ENCODE peak calls at places on chromosome 2, in four cellular contexts. H, B, C and T are unnamed samples.

GRCh38 chr2:142992843-142993242 is 115.4 kb downstream of the KYNU start:
- DNase-seq in C (no peak), B (no peak), H (no peak), T (no peak)

GRCh38 chr2:32009479-32010256 is 1.1 kb downstream of the MEMO1 start:
- DNase-seq in H (peak; percentile 81), B (no peak), C (no peak), T (peak; percentile 35)

GRCh38 chr2:44931177-44931795 is 10.2 kb upstream of the SIX3 start:
- DNase-seq in B (no peak), C (no peak), H (no peak), T (no peak)

GRCh38 chr2:84958135-84959044 is 12.6 kb upstream of the KCMF1 start:
- DNase-seq in H (no peak), C (peak; percentile 80), B (no peak), T (peak; percentile 98)

GRCh38 chr2:2021995-2022394 is 277.7 kb upstream of the PXDN start:
- DNase-seq in B (no peak), H (no peak), C (no peak), T (no peak)

GRCh38 chr2:75211371-75211770 is 12.1 kb upstream of the TACR1 start:
- DNase-seq in H (no peak), C (no peak), B (no peak), T (no peak)

GRCh38 chr2:237542001-237542704 is 24.2 kb upstream of the PRLH start:
- DNase-seq in B (no peak), H (no peak), C (no peak), T (no peak)

GRCh38 chr2:138622606-138623005 is 121.0 kb downstream of the SPOPL start:
- DNase-seq in B (no peak), C (no peak), H (no peak), T (no peak)

GRCh38 chr2:23637011-23637778 is 252.2 kb downstream of the KLHL29 start:
- DNase-seq in H (peak; percentile 94), B (no peak), C (no peak), T (no peak)

GRCh38 chr2:240568678-240569522 is 616 bp downstream of the RNPEPL1 start:
- DNase-seq in C (no peak), H (peak; percentile 83), B (no peak), T (peak; percentile 48)

GRCh38 chr2:202434472-202434871 is 58.3 kb downstream of the BMPR2 start:
- DNase-seq in H (no peak), C (no peak), B (no peak), T (no peak)

GRCh38 chr2:211175956-211176355 is 619.6 kb downstream of the CPS1 start:
- DNase-seq in B (no peak), H (no peak), C (no peak), T (no peak)

GRCh38 chr2:96861074-96861473 is 3.3 kb upstream of the ANKRD39 start:
- DNase-seq in C (no peak), H (no peak), B (no peak), T (no peak)

GRCh38 chr2:135986507-135986906 is 1.1 kb upstream of the DARS1 start:
- DNase-seq in B (no peak), H (no peak), C (no peak), T (no peak)

GRCh38 chr2:27199241-27199640 is 12.6 kb upstream of the ATRAID start:
- DNase-seq in H (no peak), C (no peak), B (no peak), T (no peak)

GRCh38 chr2:157838442-157839161 is 37.5 kb downstream of the ACVR1 start:
- DNase-seq in C (peak; percentile 88), H (peak; percentile 22), B (no peak), T (peak; percentile 60)

GRCh38 chr2:100004959-100005387 is 137.4 kb downstream of the AFF3 start:
- DNase-seq in C (no peak), B (no peak), H (no peak), T (no peak)

GRCh38 chr2:219522111-219523030 is 8.1 kb downstream of the ASIC4 start:
- DNase-seq in C (no peak), H (no peak), B (no peak), T (no peak)

GRCh38 chr2:238075397-238075796 is 14.6 kb downstream of the SCLY start:
- DNase-seq in B (no peak), H (no peak), C (no peak), T (no peak)

GRCh38 chr2:167134381-167135072 is 246.2 kb downstream of the XIRP2 start:
- DNase-seq in B (no peak), H (no peak), C (peak; percentile 12), T (peak; percentile 38)

GRCh38 chr2:158144914-158145625 is 43.4 kb downstream of the UPP2 start:
- DNase-seq in B (no peak), C (no peak), H (no peak), T (no peak)

GRCh38 chr2:102149243-102149642 is 6.7 kb downstream of the IL1R1 start:
- DNase-seq in B (no peak), H (no peak), C (no peak), T (no peak)

GRCh38 chr2:68706637-68707036 is 28.0 kb upstream of the ARHGAP25 start:
- DNase-seq in H (no peak), B (no peak), C (no peak), T (no peak)

GRCh38 chr2:120682654-120683053 is 53.0 kb upstream of the GLI2 start:
- DNase-seq in B (no peak), C (no peak), H (no peak), T (no peak)

DNA sequence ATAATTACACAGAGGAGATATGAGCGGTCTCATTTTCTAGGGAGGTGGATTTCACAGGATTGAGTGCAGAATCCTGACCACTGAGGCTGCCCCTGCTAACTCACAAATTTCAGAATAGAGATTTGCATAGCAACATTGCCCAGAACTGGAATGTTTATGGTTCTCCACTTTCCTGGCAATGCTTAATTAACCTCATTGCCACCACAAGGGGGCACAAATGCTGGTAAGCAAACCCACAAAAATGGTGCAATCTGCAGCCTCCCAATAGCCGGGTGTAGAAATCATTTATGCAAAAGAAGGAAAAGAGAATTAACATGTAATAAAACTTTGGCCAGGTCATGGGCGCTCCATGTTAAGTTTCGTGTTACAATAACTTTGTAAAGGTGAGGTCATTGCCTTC is 112.4 kb downstream of the CYRIA start:
- DNase-seq in H (peak; percentile 28), C (peak; percentile 40), B (no peak), T (peak; percentile 10)
- TF ChIP-seq PBX3 in H (no peak), C (no peak), B (no peak), T (no peak)

GRCh38 chr2:217092710-217093379 is 233.0 kb upstream of the TNP1 start:
- DNase-seq in C (no peak), H (peak; percentile 42), B (no peak), T (no peak)

GRCh38 chr2:217091531-217091930 is 231.7 kb upstream of the TNP1 start:
- DNase-seq in B (no peak), C (no peak), H (no peak), T (no peak)

GRCh38 chr2:217086038-217086522 is 226.2 kb upstream of the TNP1 start:
- DNase-seq in H (no peak), B (no peak), C (no peak), T (no peak)

GRCh38 chr2:217090884-217091283 is 231.0 kb upstream of the TNP1 start:
- DNase-seq in B (no peak), H (no peak), C (no peak), T (no peak)

DNA sequence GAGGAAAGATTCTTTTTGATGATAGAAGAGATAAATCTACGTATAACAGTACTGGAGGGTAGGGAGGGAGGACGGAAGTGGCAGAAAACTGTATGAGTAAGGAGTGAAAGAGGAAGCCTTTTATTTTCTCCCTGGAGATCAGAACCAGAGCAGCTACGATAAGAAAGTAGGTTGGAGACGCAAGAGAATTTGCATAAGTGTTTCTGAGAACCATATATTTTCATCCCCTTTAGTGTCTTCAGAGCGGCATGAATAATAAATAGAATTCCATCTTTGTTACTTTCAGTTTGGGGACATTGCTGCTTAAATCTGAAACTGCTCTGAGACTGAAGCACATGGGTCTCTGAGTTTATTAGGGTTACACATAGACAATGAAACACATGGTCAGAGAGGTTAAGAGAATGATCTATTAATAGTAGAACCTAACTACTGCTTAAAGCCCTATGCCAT is 230.2 kb upstream of the TNP1 start:
- DNase-seq in H (no peak), B (peak; percentile 82), C (no peak), T (no peak)
- TF ChIP-seq PBX3 in H (no peak), B (no peak), C (no peak), T (no peak)

DNA sequence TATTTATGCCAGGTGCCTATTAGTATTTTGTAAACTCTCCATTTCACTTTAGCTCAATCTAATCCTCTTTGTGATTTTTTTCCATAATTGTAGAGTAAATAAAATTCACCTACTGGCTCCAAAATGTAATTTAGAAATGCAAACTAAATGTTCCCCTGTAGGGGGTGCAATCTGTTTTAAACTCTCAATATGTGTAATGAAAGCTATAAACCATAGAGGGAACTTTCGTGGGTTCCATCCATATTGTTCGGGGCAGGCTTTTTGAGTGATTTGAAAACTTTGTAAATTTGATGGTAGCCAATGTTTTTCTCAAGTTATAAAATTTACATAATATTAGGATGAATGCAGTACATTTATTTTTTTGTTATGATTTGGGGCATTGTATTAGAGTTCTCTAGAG is 49.4 kb downstream of the TSPYL6 start:
- DNase-seq in C (peak; percentile 50), B (no peak), H (peak; percentile 48), T (peak; percentile 45)
- TF ChIP-seq PBX3 in C (no peak), B (no peak), H (no peak), T (no peak)

DNA sequence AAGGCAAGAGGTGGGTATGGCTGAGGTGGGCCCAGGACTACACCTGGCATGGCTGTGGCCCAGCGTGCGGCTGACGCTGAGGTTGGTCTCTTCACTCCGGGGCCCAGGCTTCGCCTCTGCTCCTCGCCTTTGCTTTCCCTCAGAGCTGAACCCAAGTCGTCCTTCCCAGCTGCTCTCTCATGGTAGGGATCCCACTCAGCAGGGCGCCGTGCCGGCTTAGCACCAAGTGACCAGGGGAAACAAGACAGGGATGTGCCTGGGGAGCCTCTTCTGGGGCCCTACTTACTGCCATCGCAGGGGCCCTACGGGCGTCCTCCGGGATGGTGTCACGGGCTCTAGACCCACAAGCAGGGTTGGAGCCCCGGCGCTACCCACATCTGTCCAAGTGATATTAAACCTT is 138.1 kb upstream of the ALKAL2 start:
- DNase-seq in C (no peak), H (no peak), B (no peak), T (no peak)
- TF ChIP-seq PBX3 in C (no peak), H (no peak), B (no peak), T (no peak)

GRCh38 chr2:42856891-42857632 is 64.7 kb upstream of the HAAO start:
- DNase-seq in H (peak; percentile 87), B (no peak), C (no peak), T (no peak)
- TF ChIP-seq PBX3 in H (no peak), B (no peak), C (no peak), T (no peak)

DNA sequence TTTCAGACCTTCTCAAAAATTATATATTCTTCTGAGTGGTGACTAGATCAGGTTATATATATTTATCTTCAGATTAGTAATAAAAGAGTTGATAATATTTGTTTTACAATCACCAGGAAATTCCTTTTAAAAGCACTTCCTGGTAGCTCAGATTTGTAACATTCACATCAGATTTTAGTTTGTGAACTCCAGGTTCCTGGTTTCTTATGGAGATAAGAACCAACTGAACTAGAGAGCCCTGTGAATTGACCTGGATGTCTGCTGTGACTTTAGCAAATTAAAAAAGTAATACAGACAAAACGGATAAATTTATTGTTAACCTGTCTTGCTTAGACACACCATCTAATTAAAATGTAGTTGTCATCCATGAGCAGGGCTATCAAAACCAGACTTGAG is 868.7 kb downstream of the BCL11A start:
- DNase-seq in B (no peak), C (no peak), H (no peak), T (no peak)
- TF ChIP-seq PBX3 in B (no peak), C (no peak), H (no peak), T (no peak)

GRCh38 chr2:123732563-123732962 is 292.5 kb upstream of the CNTNAP5 start:
- DNase-seq in C (no peak), H (no peak), B (no peak), T (no peak)
- TF ChIP-seq PBX3 in C (no peak), H (no peak), B (no peak), T (no peak)

GRCh38 chr2:28217042-28217740 is 175.5 kb upstream of the FOSL2 start:
- DNase-seq in H (no peak), C (no peak), B (no peak), T (no peak)
- TF ChIP-seq PBX3 in H (no peak), C (no peak), B (no peak), T (no peak)